ENCODE peak calls at places on chromosomes 7 and 10, in four cellular contexts. One of them, this sample, is unnamed.

GRCh38 chr10:54342058-54342457 is 459.0 kb downstream of the PCDH15 start:
- ATAC-seq in T-helper 17 cell: no peak
- ATAC-seq in naive B cell: no peak
- ATAC-seq in heart left ventricle: no peak
- ATAC-seq in this sample: no peak

GRCh38 chr10:70616761-70617160 is 14.2 kb upstream of the PRF1 start:
- ATAC-seq in T-helper 17 cell: peak; percentile 21
- ATAC-seq in naive B cell: no peak
- ATAC-seq in heart left ventricle: no peak
- ATAC-seq in this sample: no peak

GRCh38 chr7:87413951-87414381 is 61.5 kb downstream of the ABCB4 start:
- ATAC-seq in T-helper 17 cell: no peak
- ATAC-seq in naive B cell: no peak
- ATAC-seq in heart left ventricle: no peak
- ATAC-seq in this sample: no peak

GRCh38 chr10:103839867-103840746 is 15.3 kb downstream of the SH3PXD2A start:
- ATAC-seq in T-helper 17 cell: no peak
- ATAC-seq in naive B cell: no peak
- ATAC-seq in heart left ventricle: peak; percentile 69
- ATAC-seq in this sample: no peak

GRCh38 chr10:31426425-31426824 is 107.4 kb downstream of the ZEB1 start:
- ATAC-seq in T-helper 17 cell: no peak
- ATAC-seq in naive B cell: no peak
- ATAC-seq in heart left ventricle: peak; percentile 90
- ATAC-seq in this sample: no peak

GRCh38 chr10:5585517-5586222 is 60.9 kb downstream of the CALML3 start:
- ATAC-seq in T-helper 17 cell: no peak
- ATAC-seq in naive B cell: no peak
- ATAC-seq in heart left ventricle: no peak
- ATAC-seq in this sample: no peak

GRCh38 chr10:47354162-47354561 is 6.0 kb downstream of the RBP3 start:
- ATAC-seq in T-helper 17 cell: no peak
- ATAC-seq in naive B cell: no peak
- ATAC-seq in heart left ventricle: no peak
- ATAC-seq in this sample: no peak

GRCh38 chr7:144546795-144547194 is 143.3 kb upstream of the NOBOX start:
- ATAC-seq in T-helper 17 cell: no peak
- ATAC-seq in naive B cell: no peak
- ATAC-seq in heart left ventricle: no peak
- ATAC-seq in this sample: no peak

GRCh38 chr7:42345478-42346299 is 108.7 kb upstream of the GLI3 start:
- ATAC-seq in T-helper 17 cell: no peak
- ATAC-seq in naive B cell: no peak
- ATAC-seq in heart left ventricle: no peak
- ATAC-seq in this sample: no peak

GRCh38 chr10:37831495-37832333 is 25.7 kb downstream of the ZNF248 start:
- ATAC-seq in T-helper 17 cell: no peak
- ATAC-seq in naive B cell: no peak
- ATAC-seq in heart left ventricle: no peak
- ATAC-seq in this sample: no peak

GRCh38 chr7:3439333-3440030 is 138.4 kb downstream of the SDK1 start:
- ATAC-seq in T-helper 17 cell: no peak
- ATAC-seq in naive B cell: no peak
- ATAC-seq in heart left ventricle: no peak
- ATAC-seq in this sample: no peak

GRCh38 chr7:100885440-100886141 is 3.9 kb downstream of the UFSP1 start:
- ATAC-seq in T-helper 17 cell: no peak
- ATAC-seq in naive B cell: no peak
- ATAC-seq in heart left ventricle: no peak
- ATAC-seq in this sample: no peak

GRCh38 chr7:42745357-42746022 is 166.4 kb downstream of the C7orf25 start:
- ATAC-seq in T-helper 17 cell: no peak
- ATAC-seq in naive B cell: no peak
- ATAC-seq in heart left ventricle: peak; percentile 56
- ATAC-seq in this sample: no peak

GRCh38 chr7:123632808-123633207 is 22.9 kb upstream of the LMOD2 start:
- ATAC-seq in T-helper 17 cell: no peak
- ATAC-seq in naive B cell: no peak
- ATAC-seq in heart left ventricle: no peak
- ATAC-seq in this sample: no peak

GRCh38 chr10:35343739-35344138 is 7.4 kb downstream of the CCNY start:
- ATAC-seq in T-helper 17 cell: no peak
- ATAC-seq in naive B cell: no peak
- ATAC-seq in heart left ventricle: no peak
- ATAC-seq in this sample: no peak

GRCh38 chr7:158655931-158656441 is 48.6 kb downstream of the NCAPG2 start:
- ATAC-seq in T-helper 17 cell: peak; percentile 87
- ATAC-seq in naive B cell: no peak
- ATAC-seq in heart left ventricle: no peak
- ATAC-seq in this sample: peak; percentile 80

GRCh38 chr7:112068967-112069366 is 137.2 kb downstream of the DOCK4 start:
- ATAC-seq in T-helper 17 cell: no peak
- ATAC-seq in naive B cell: no peak
- ATAC-seq in heart left ventricle: peak; percentile 82
- ATAC-seq in this sample: no peak

GRCh38 chr7:96183163-96183562 is 138.7 kb downstream of the SLC25A13 start:
- ATAC-seq in T-helper 17 cell: no peak
- ATAC-seq in naive B cell: no peak
- ATAC-seq in heart left ventricle: no peak
- ATAC-seq in this sample: no peak

GRCh38 chr10:50346947-50347346 is 95.6 kb upstream of the ASAH2 start:
- ATAC-seq in T-helper 17 cell: no peak
- ATAC-seq in naive B cell: no peak
- ATAC-seq in heart left ventricle: no peak
- ATAC-seq in this sample: no peak

GRCh38 chr10:5665380-5666323 is 743 bp downstream of the ASB13 start:
- ATAC-seq in T-helper 17 cell: peak; percentile 34
- ATAC-seq in naive B cell: peak; percentile 24
- ATAC-seq in heart left ventricle: peak; percentile 67
- ATAC-seq in this sample: peak; percentile 56

GRCh38 chr10:58319599-58319998 is 15.2 kb upstream of the UBE2D1 start:
- ATAC-seq in T-helper 17 cell: no peak
- ATAC-seq in naive B cell: no peak
- ATAC-seq in heart left ventricle: peak; percentile 57
- ATAC-seq in this sample: no peak

GRCh38 chr10:4812041-4812440 is 14.0 kb upstream of the AKR1E2 start:
- ATAC-seq in T-helper 17 cell: no peak
- ATAC-seq in naive B cell: no peak
- ATAC-seq in heart left ventricle: no peak
- ATAC-seq in this sample: no peak

GRCh38 chr10:35598379-35598778 is 6.8 kb upstream of the GJD4 start:
- ATAC-seq in T-helper 17 cell: no peak
- ATAC-seq in naive B cell: no peak
- ATAC-seq in heart left ventricle: no peak
- ATAC-seq in this sample: no peak

GRCh38 chr10:99945286-99945685 is 64.5 kb downstream of the DNMBP start:
- ATAC-seq in T-helper 17 cell: no peak
- ATAC-seq in naive B cell: no peak
- ATAC-seq in heart left ventricle: peak; percentile 94
- ATAC-seq in this sample: no peak